ENCODE peak calls at places on chromosomes 2 and 18, in nine cellular contexts. P is GM12891; T is stimulated activated CD8-positive, alpha-beta memory T cell treated with anti-CD3 and anti-CD28 coated beads, Interleukin-7, amount 100 ng/mL, for 1 hour; D is GM03348; X is NT2/D1; M is central memory CD4-positive, alpha-beta T cell; K is H7; H is stimulated activated naive B cell treated with anti-CD40 and anti-IgM and Interleukin-4, amounts not matched to agents 10 μg/mL and 1 μg/mL and 100 μg/mL, for 72 hours; S is stimulated activated CD4-positive, alpha-beta T cell treated with anti-CD3 and anti-CD28 coated beads, TNF-alpha, amount 100 ng/mL, for 48 hours. O is an unnamed sample.

GRCh38 chr2:241793385-241793784 is 15.6 kb upstream of the NEU4 start:
- DNase-seq in H (no peak), S (no peak), K (no peak), T (no peak), M (no peak), X (no peak), D (no peak), P (no peak), O (no peak)

GRCh38 chr2:45184606-45185005 is 175.4 kb upstream of the SIX2 start:
- DNase-seq in T (no peak), M (no peak), K (no peak), S (no peak), P (no peak), D (peak; percentile 72), H (no peak), X (no peak), O (no peak)

GRCh38 chr2:120910956-120911951 is 175.6 kb downstream of the GLI2 start:
- DNase-seq in H (no peak), D (peak; percentile 81), T (no peak), M (no peak), P (no peak), S (no peak), K (peak; percentile 84), X (no peak), O (no peak)

GRCh38 chr2:184057910-184058309 is 540.4 kb upstream of the ZNF804A start:
- DNase-seq in X (no peak), P (no peak), M (no peak), T (no peak), K (no peak), H (no peak), D (no peak), S (no peak), O (no peak)

GRCh38 chr2:54629914-54630609 is 93.4 kb upstream of the EML6 start:
- DNase-seq in X (no peak), S (no peak), D (peak; percentile 14), P (no peak), K (no peak), T (no peak), M (no peak), H (peak; percentile 13), O (peak; percentile 82)

GRCh38 chr2:43293744-43294695 is 67.6 kb upstream of the ZFP36L2 start:
- DNase-seq in X (no peak), S (no peak), D (peak; percentile 91), K (no peak), M (no peak), H (peak; percentile 28), P (peak; percentile 53), T (peak; percentile 4), O (peak; percentile 85)

GRCh38 chr2:68745006-68745405 is 10.4 kb downstream of the ARHGAP25 start:
- DNase-seq in P (no peak), S (no peak), X (no peak), H (no peak), D (no peak), M (no peak), T (no peak), K (no peak), O (no peak)

GRCh38 chr2:11140492-11140891 is 14.8 kb upstream of the SLC66A3 start:
- DNase-seq in M (no peak), T (no peak), S (no peak), K (no peak), X (no peak), P (no peak), H (no peak), D (no peak), O (no peak)

GRCh38 chr2:221610249-221610648 is 38.1 kb upstream of the EPHA4 start:
- DNase-seq in P (no peak), K (no peak), D (no peak), S (no peak), X (no peak), H (no peak), T (no peak), M (no peak), O (no peak)

GRCh38 chr18:4391859-4392258 is 63.2 kb downstream of the DLGAP1 start:
- DNase-seq in S (no peak), K (no peak), P (no peak), H (no peak), D (no peak), X (no peak), M (no peak), T (no peak), O (no peak)

GRCh38 chr2:230614913-230615332 is 97.7 kb upstream of the CAB39 start:
- DNase-seq in S (no peak), K (no peak), M (no peak), P (peak; percentile 42), H (peak; percentile 54), X (no peak), T (no peak), D (no peak), O (no peak)